ENCODE peak calls at places on chromosomes 11 and 22, in five cellular contexts. Y is cardiac muscle cell, A is breast epithelium, Q is cardiac fibroblast, K is lower lobe of right lung. E is an unnamed sample.
A peak's percentile ranks its signal among the peaks of the same experiment; 100 is the strongest.

GRCh38 chr22:49306632-49306975 is 521.1 kb downstream of the BRD1 start:
- DNase-seq in Y (no peak), A (no peak), Q (no peak), K (no peak), E (no peak)

GRCh38 chr22:24594569-24595120 is 1.8 kb upstream of the LRRC75B start:
- DNase-seq in Y (no peak), A (peak; percentile 73), Q (no peak), K (peak; percentile 65), E (no peak)

GRCh38 chr22:20562607-20563463 is 55.4 kb downstream of the MED15 start:
- DNase-seq in Y (no peak), A (no peak), Q (no peak), K (no peak), E (no peak)

GRCh38 chr11:118306556-118306955 is 2.0 kb downstream of the CD3E start:
- DNase-seq in Y (no peak), A (no peak), Q (no peak), K (no peak), E (no peak)

GRCh38 chr11:132779487-132779886 is 752.8 kb downstream of the OPCML start:
- DNase-seq in Y (peak; percentile 62), A (no peak), Q (no peak), K (no peak), E (no peak)

GRCh38 chr22:45880732-45881523 is 96.0 kb downstream of the WNT7B start:
- DNase-seq in Y (peak; percentile 22), A (no peak), Q (no peak), K (peak; percentile 37), E (no peak)

GRCh38 chr22:20569059-20570058 is 61.9 kb downstream of the MED15 start:
- DNase-seq in Y (no peak), A (peak; percentile 91), Q (peak; percentile 95), K (peak; percentile 90), E (peak; percentile 93)

GRCh38 chr11:13287026-13287425 is 9.4 kb downstream of the BMAL1 start:
- DNase-seq in Y (no peak), A (no peak), Q (no peak), K (no peak), E (no peak)

GRCh38 chr11:71432761-71433647 is 15.2 kb downstream of the DHCR7 start:
- DNase-seq in Y (no peak), A (no peak), Q (no peak), K (no peak), E (no peak)

GRCh38 chr11:92707173-92707619 is 262.3 kb upstream of the MTNR1B start:
- DNase-seq in Y (no peak), A (peak; percentile 88), Q (no peak), K (no peak), E (peak; percentile 69)

GRCh38 chr22:46273432-46274148 is 5.8 kb downstream of the TTC38 start:
- DNase-seq in Y (no peak), A (no peak), Q (no peak), K (no peak), E (no peak)

GRCh38 chr11:102010776-102011500 is 36.3 kb upstream of the CFAP300 start:
- DNase-seq in Y (peak; percentile 68), A (peak; percentile 39), Q (peak; percentile 79), K (peak; percentile 83), E (peak; percentile 73)

GRCh38 chr11:2414616-2415015 is 14.1 kb downstream of the TSSC4 start:
- DNase-seq in Y (no peak), A (no peak), Q (no peak), K (no peak), E (no peak)

GRCh38 chr11:107882095-107882820 is 23.7 kb upstream of the SLC35F2 start:
- DNase-seq in Y (no peak), A (no peak), Q (no peak), K (no peak), E (no peak)

GRCh38 chr11:3095712-3096361 is 38.6 kb upstream of the CARS1 start:
- DNase-seq in Y (no peak), A (no peak), Q (peak; percentile 88), K (peak; percentile 43), E (peak; percentile 47)

GRCh38 chr11:1564535-1565172 is 7.4 kb downstream of the DUSP8 start:
- DNase-seq in Y (peak; percentile 50), A (no peak), Q (peak; percentile 63), K (no peak), E (peak; percentile 68)

GRCh38 chr11:105466582-105467228 is 143.2 kb upstream of the GRIA4 start:
- DNase-seq in Y (no peak), A (no peak), Q (peak; percentile 61), K (no peak), E (peak; percentile 56)

GRCh38 chr11:118229274-118229847 is 4.5 kb upstream of the JAML start:
- DNase-seq in Y (no peak), A (no peak), Q (no peak), K (no peak), E (no peak)

GRCh38 chr11:104476454-104476853 is 312.5 kb upstream of the PDGFD start:
- DNase-seq in Y (no peak), A (no peak), Q (peak; percentile 19), K (no peak), E (no peak)

GRCh38 chr11:1205121-1205986 is 17.5 kb upstream of the MUC5B start:
- DNase-seq in Y (no peak), A (no peak), Q (no peak), K (peak; percentile 32), E (no peak)

GRCh38 chr11:112637046-112637445 is 324.2 kb upstream of the NCAM1 start:
- DNase-seq in Y (no peak), A (no peak), Q (no peak), K (no peak), E (no peak)

GRCh38 chr11:128493570-128493965 is 93.8 kb downstream of the ETS1 start:
- DNase-seq in Y (no peak), A (no peak), Q (no peak), K (no peak), E (no peak)

GRCh38 chr11:99693941-99694492 is 673.3 kb downstream of the CNTN5 start:
- DNase-seq in Y (no peak), A (no peak), Q (peak; percentile 90), K (no peak), E (peak; percentile 74)

GRCh38 chr11:59857444-59858434 is 8.5 kb downstream of the TCN1 start:
- DNase-seq in Y (no peak), A (no peak), Q (no peak), K (no peak), E (no peak)

GRCh38 chr11:82046778-82047177 is 686.9 kb downstream of the FAM181B start:
- DNase-seq in Y (no peak), A (no peak), Q (peak; percentile 21), K (no peak), E (peak; percentile 3)

GRCh38 chr11:43830928-43831440 is 49.6 kb upstream of the ALKBH3 start:
- DNase-seq in Y (no peak), A (no peak), Q (peak; percentile 94), K (no peak), E (peak; percentile 99)

GRCh38 chr11:81959341-81959740 is 774.3 kb downstream of the FAM181B start:
- DNase-seq in Y (peak; percentile 71), A (no peak), Q (no peak), K (no peak), E (no peak)

GRCh38 chr22:22879675-22880029 is 8.0 kb upstream of the IGLL5 start:
- DNase-seq in Y (no peak), A (peak; percentile 0), Q (no peak), K (no peak), E (no peak)

GRCh38 chr22:44940121-44940520 is 69.7 kb downstream of the PHF21B start:
- DNase-seq in Y (no peak), A (no peak), Q (no peak), K (no peak), E (no peak)

GRCh38 chr22:29726512-29727247 is 6.9 kb downstream of the CABP7 start:
- DNase-seq in Y (no peak), A (no peak), Q (no peak), K (no peak), E (no peak)

GRCh38 chr11:64226507-64227051 is 505 bp downstream of the NUDT22 start:
- DNase-seq in Y (no peak), A (no peak), Q (no peak), K (peak; percentile 80), E (no peak)

GRCh38 chr11:72243567-72244316 is at the start of gene PHOX2A:
- DNase-seq in Y (peak; percentile 21), A (no peak), Q (no peak), K (no peak), E (no peak)

GRCh38 chr11:76491644-76492043 is 46.8 kb downstream of the EMSY start:
- DNase-seq in Y (no peak), A (no peak), Q (no peak), K (no peak), E (no peak)
- H3K4me3 ChIP-seq in Y (no peak overlapping the region), A (no peak overlapping the region), Q (no peak overlapping the region), K (no peak overlapping the region), E (no peak overlapping the region)

GRCh38 chr11:33015621-33016551 is at the start of gene DEPDC7:
- DNase-seq in Y (peak; percentile 87), A (peak; percentile 58), Q (peak; percentile 91), K (peak; percentile 89), E (peak; percentile 53)
- H3K4me3 ChIP-seq in Y (peak within 1 kb of the TSS; percentile 30), A (peak within 1 kb of the TSS; percentile 73), Q (peak within 1 kb of the TSS; percentile 63), K (peak within 1 kb of the TSS; percentile 61), E (peak within 1 kb of the TSS; percentile 63)

DNA sequence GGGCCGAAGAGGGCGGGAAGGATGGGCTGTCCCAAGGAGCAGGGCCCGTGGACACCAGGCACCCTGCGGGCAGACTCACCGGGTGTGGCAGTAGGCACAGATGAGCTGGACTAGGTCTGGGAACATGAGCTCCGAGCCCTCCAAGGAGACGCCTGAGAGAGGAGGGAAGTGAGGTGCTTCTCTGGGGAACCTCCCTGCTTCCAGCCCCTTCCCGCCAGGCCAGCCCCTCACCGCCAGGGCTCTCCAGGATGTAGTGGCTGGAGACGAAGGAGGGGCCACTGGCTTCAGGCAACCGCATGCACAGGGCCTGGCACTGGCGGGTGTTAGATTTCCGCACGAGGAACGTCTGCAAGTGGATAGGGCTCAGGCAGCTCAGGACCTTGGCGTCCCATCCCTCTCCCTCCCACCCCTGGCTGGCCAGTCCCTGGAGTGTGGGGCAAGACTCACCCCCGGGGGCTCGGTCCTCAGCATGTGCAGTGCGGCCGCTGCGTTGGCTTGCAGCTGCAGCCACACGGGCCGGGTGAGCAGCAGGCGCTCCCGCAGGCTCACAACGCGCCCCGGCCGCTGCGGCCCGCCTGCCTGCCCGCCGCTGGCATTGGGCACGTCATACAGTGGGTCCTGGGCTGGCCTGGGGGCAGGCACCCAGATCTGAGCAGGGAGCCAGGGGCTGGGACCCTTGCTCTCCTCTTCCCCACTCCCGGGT is 552 bp downstream of the RIN1 start:
- DNase-seq in Y (peak; percentile 45), A (no peak), Q (peak; percentile 75), K (peak; percentile 52), E (no peak)
- H3K4me3 ChIP-seq in Y (peak overlapping the region; percentile 31), A (peak overlapping the region; percentile 80), Q (peak overlapping the region; percentile 74), K (peak overlapping the region; percentile 63), E (peak overlapping the region; percentile 77)

GRCh38 chr11:120413480-120413879 is 77.3 kb downstream of the ARHGEF12 start:
- DNase-seq in Y (no peak), A (no peak), Q (peak; percentile 48), K (no peak), E (peak; percentile 34)

GRCh38 chr11:120409655-120410054 is 73.4 kb downstream of the ARHGEF12 start:
- DNase-seq in Y (no peak), A (no peak), Q (no peak), K (no peak), E (no peak)

GRCh38 chr11:120410622-120411380 is 74.6 kb downstream of the ARHGEF12 start:
- DNase-seq in Y (no peak), A (no peak), Q (no peak), K (no peak), E (no peak)
- H3K4me3 ChIP-seq in Y (no peak overlapping the region), A (no peak overlapping the region), Q (no peak overlapping the region), K (no peak overlapping the region), E (no peak overlapping the region)